ENCODE peak calls at places on chromosomes 13 and 19, in five cellular contexts. P is foreskin fibroblast, E is myocyte, V is AG09319, A is NCI-H187 treated with DMSO at 0.1 percent for 48 hours. T is an unnamed sample.
A peak's percentile ranks its signal among the peaks of the same experiment; 100 is the strongest.

GRCh38 chr13:102203718-102204117 is 198.1 kb downstream of the FGF14 start:
- DNase-seq in P (no peak), E (no peak), V (no peak), A (no peak), T (no peak)

GRCh38 chr13:106284358-106284757 is 251.1 kb downstream of the EFNB2 start:
- DNase-seq in P (peak; percentile 42), E (no peak), V (no peak), A (no peak), T (no peak)

GRCh38 chr19:54390942-54391577 is 24.2 kb upstream of the TTYH1 start:
- DNase-seq in P (peak; percentile 71), E (peak; percentile 73), V (peak; percentile 14), A (no peak), T (peak; percentile 69)

GRCh38 chr13:113990321-113990837 is 16.5 kb upstream of the C13orf46 start:
- DNase-seq in P (no peak), E (no peak), V (no peak), A (no peak), T (no peak)

GRCh38 chr19:10286803-10287737 is at the start of gene ICAM4:
- DNase-seq in P (peak; percentile 37), E (peak; percentile 79), V (no peak), A (no peak), T (peak; percentile 20)

GRCh38 chr19:13417054-13417453 is 89.2 kb downstream of the CACNA1A start:
- DNase-seq in P (no peak), E (no peak), V (no peak), A (no peak), T (peak; percentile 85)

GRCh38 chr19:7823902-7824301 is 6.1 kb upstream of the EVI5L start:
- DNase-seq in P (peak; percentile 23), E (no peak), V (no peak), A (no peak), T (peak; percentile 9)

GRCh38 chr13:96052655-96053002 is 572 bp downstream of the UGGT2 start:
- DNase-seq in P (peak; percentile 73), E (peak; percentile 31), V (peak; percentile 12), A (peak; percentile 24), T (no peak)

GRCh38 chr19:54959840-54960239 is 6.3 kb upstream of the NLRP2 start:
- DNase-seq in P (no peak), E (no peak), V (no peak), A (no peak), T (no peak)

GRCh38 chr13:32473650-32474049 is 45.7 kb upstream of the N4BP2L1 start:
- DNase-seq in P (no peak), E (no peak), V (no peak), A (no peak), T (no peak)

GRCh38 chr19:44553478-44554171 is 24.1 kb upstream of the CEACAM20 start:
- DNase-seq in P (no peak), E (no peak), V (no peak), A (no peak), T (no peak)

GRCh38 chr19:6211632-6212402 is 68.0 kb downstream of the MLLT1 start:
- DNase-seq in P (no peak), E (no peak), V (no peak), A (no peak), T (no peak)

GRCh38 chr19:3712663-3713531 is 4.7 kb downstream of the TJP3 start:
- DNase-seq in P (no peak), E (no peak), V (no peak), A (no peak), T (no peak)

GRCh38 chr19:36436531-36436930 is 18.1 kb upstream of the ZFP82 start:
- DNase-seq in P (peak; percentile 6), E (no peak), V (no peak), A (no peak), T (no peak)

GRCh38 chr19:29074579-29074978 is 138.4 kb downstream of the UQCRFS1 start:
- DNase-seq in P (no peak), E (no peak), V (no peak), A (no peak), T (no peak)

GRCh38 chr13:50389726-50390125 is 374.5 kb downstream of the KCNRG start:
- DNase-seq in P (no peak), E (no peak), V (no peak), A (no peak), T (no peak)

GRCh38 chr13:100987993-100988392 is 313.4 kb upstream of the TMTC4 start:
- DNase-seq in P (peak; percentile 42), E (peak; percentile 52), V (no peak), A (peak; percentile 26), T (peak; percentile 58)

T was measured in retina.